ENCODE peak calls at places on chromosome 15, in ten cellular contexts. T is B cell; M is iPS DF 19.7; N is H9; Z is cerebellum; I is hippocampal formation; U is CD4-positive, alpha-beta T cell; L is activated T-helper 1 cell treated with Interleukin-2 at 50 U/mL for 16 hours; Q is GM23248; G is effector CD8-positive, alpha-beta T cell. R is an unnamed sample.

GRCh38 chr15:26983822-26984221 is 12.8 kb downstream of the GABRG3 start:
- DNase-seq in I (no peak), L (no peak), N (peak), T (no peak), M (no peak), G (no peak), Q (no peak), Z (no peak), U (no peak), R (no peak)

GRCh38 chr15:26879770-26880169 is 12.9 kb downstream of the GABRA5 start:
- DNase-seq in L (no peak), T (no peak), M (no peak), I (no peak), Z (no peak), N (no peak), G (no peak), Q (no peak), U (no peak), R (no peak)

GRCh38 chr15:37758412-37758811 is 176.0 kb upstream of the TMCO5A start:
- DNase-seq in Q (no peak), N (no peak), I (no peak), U (no peak), Z (no peak), M (no peak), G (no peak), T (no peak), L (no peak), R (no peak)

GRCh38 chr15:62417444-62417843 is 252.4 kb upstream of the C2CD4B start:
- DNase-seq in U (no peak), N (no peak), I (no peak), Z (no peak), G (no peak), Q (peak), M (no peak), L (no peak), T (no peak), R (no peak)

GRCh38 chr15:81839387-81839786 is 206.4 kb downstream of the MEX3B start:
- DNase-seq in L (no peak), M (no peak), I (no peak), U (no peak), T (no peak), Q (no peak), N (no peak), Z (no peak), G (no peak), R (no peak)

GRCh38 chr15:71659730-71660067 is 150.7 kb upstream of the NR2E3 start:
- DNase-seq in I (no peak), M (no peak), U (no peak), N (no peak), L (no peak), T (no peak), G (no peak), Z (no peak), Q (no peak), R (no peak)

GRCh38 chr15:81880314-81880713 is 165.5 kb downstream of the MEX3B start:
- DNase-seq in Q (no peak), L (no peak), G (no peak), N (no peak), M (no peak), T (no peak), I (no peak), U (no peak), Z (no peak), R (no peak)

GRCh38 chr15:26901036-26901435 is 34.2 kb downstream of the GABRA5 start:
- DNase-seq in U (no peak), Z (no peak), N (no peak), Q (no peak), T (no peak), M (no peak), G (no peak), I (no peak), L (no peak), R (no peak)

GRCh38 chr15:90836296-90836871 is 32.0 kb upstream of the FURIN start:
- DNase-seq in Z (no peak), I (no peak), G (no peak), U (no peak), M (no peak), L (no peak), Q (peak), T (no peak), N (no peak), R (no peak)

GRCh38 chr15:74808073-74808839 is 4.4 kb upstream of the LMAN1L start:
- DNase-seq in Z (peak), U (no peak), N (no peak), T (no peak), L (no peak), M (no peak), Q (no peak), I (no peak), G (no peak), R (no peak)

GRCh38 chr15:89371145-89372044 is 36.8 kb upstream of the POLG start:
- DNase-seq in N (peak), G (no peak), Q (peak), T (no peak), L (no peak), Z (peak), I (no peak), M (no peak), U (no peak), R (no peak)

GRCh38 chr15:69573815-69574472 is 121.3 kb downstream of the RPLP1 start:
- DNase-seq in U (no peak), I (no peak), G (no peak), L (no peak), M (no peak), T (no peak), Z (no peak), N (no peak), Q (peak), R (no peak)

GRCh38 chr15:50542051-50542450 is 4.4 kb downstream of the USP50 start:
- DNase-seq in U (no peak), I (no peak), T (no peak), L (no peak), N (no peak), Q (peak), G (no peak), Z (no peak), M (no peak), R (no peak)

GRCh38 chr15:51751687-51752683 is 588 bp downstream of the TMOD2 start:
- DNase-seq in I (peak), G (no peak), L (no peak), U (no peak), N (peak), Q (peak), M (no peak), T (peak), Z (peak), R (peak)

GRCh38 chr15:98646546-98647025 is 1.8 kb upstream of the IGF1R start:
- DNase-seq in N (no peak), M (no peak), Z (no peak), I (no peak), G (no peak), L (no peak), T (no peak), Q (no peak), U (no peak), R (no peak)

GRCh38 chr15:58760385-58761009 is 10.6 kb upstream of the MINDY2 start:
- DNase-seq in I (no peak), U (no peak), T (no peak), M (no peak), G (no peak), Q (no peak), N (no peak), Z (no peak), L (no peak), R (no peak)

GRCh38 chr15:56242576-56243116 is 1.0 kb downstream of the RFX7 start:
- DNase-seq in T (no peak), M (no peak), L (no peak), N (no peak), Q (peak), U (no peak), Z (peak), G (no peak), I (no peak), R (no peak)

R was measured in globus pallidus.